ENCODE peak calls at places on chromosomes 1 and 21, in six cellular contexts. M is lower leg skin, Z is AG10803, J is heart left ventricle, W is fibroblast of mammary gland, X is Caco-2. I is an unnamed sample.

GRCh38 chr1:213457733-213458132 is 406.7 kb downstream of the RPS6KC1 start:
- DNase-seq in J (no peak), W (peak; percentile 4), M (no peak), X (no peak), Z (peak; percentile 3), I (no peak)

GRCh38 chr1:111275079-111275478 is 15.6 kb upstream of the CHIA start:
- DNase-seq in J (peak; percentile 52), X (no peak), Z (peak; percentile 95), W (peak; percentile 96), M (peak; percentile 82), I (peak; percentile 69)

GRCh38 chr1:6445062-6445763 is 20.6 kb downstream of the ESPN start:
- DNase-seq in Z (peak; percentile 29), W (peak; percentile 26), J (no peak), X (peak; percentile 62), M (no peak), I (peak; percentile 51)

GRCh38 chr1:46605242-46605641 is 1.2 kb upstream of the MKNK1 start:
- DNase-seq in J (no peak), Z (no peak), X (no peak), M (no peak), W (no peak), I (no peak)

GRCh38 chr1:59408608-59409007 is 111.7 kb downstream of the FGGY start:
- DNase-seq in Z (peak; percentile 49), W (no peak), X (no peak), M (no peak), J (no peak), I (no peak)

GRCh38 chr1:154955039-154955717 is 721 bp downstream of the PBXIP1 start:
- DNase-seq in J (peak; percentile 51), M (no peak), Z (peak; percentile 71), W (peak; percentile 53), X (peak; percentile 55), I (peak; percentile 27)

GRCh38 chr1:114310771-114311251 is 157.1 kb upstream of the SYT6 start:
- DNase-seq in J (no peak), Z (peak; percentile 89), W (peak; percentile 95), M (no peak), X (no peak), I (no peak)

GRCh38 chr1:117674521-117675400 is 68.9 kb downstream of the TENT5C start:
- DNase-seq in W (peak; percentile 64), J (no peak), X (peak; percentile 69), Z (peak; percentile 38), M (no peak), I (peak; percentile 48)

GRCh38 chr21:15895142-15896106 is 165.6 kb downstream of the USP25 start:
- DNase-seq in X (no peak), W (peak; percentile 15), J (no peak), M (no peak), Z (peak; percentile 25), I (no peak)

GRCh38 chr1:63898428-63899220 is 124.8 kb downstream of the ROR1 start:
- DNase-seq in Z (no peak), M (no peak), J (no peak), X (no peak), W (no peak), I (no peak)

GRCh38 chr1:228778946-228779345 is 43.7 kb downstream of the RHOU start:
- DNase-seq in Z (no peak), X (no peak), W (no peak), J (no peak), M (no peak), I (no peak)

GRCh38 chr1:187689137-187689536 is 860.4 kb downstream of the PLA2G4A start:
- DNase-seq in J (no peak), M (no peak), X (no peak), Z (peak; percentile 14), W (peak; percentile 76), I (peak; percentile 34)

GRCh38 chr1:218809625-218810024 is 364.1 kb upstream of the LYPLAL1 start:
- DNase-seq in J (no peak), Z (no peak), W (peak; percentile 39), M (no peak), X (no peak), I (no peak)

GRCh38 chr1:17405898-17406759 is 33.3 kb downstream of the RCC2 start:
- DNase-seq in W (peak; percentile 54), Z (peak; percentile 56), X (peak; percentile 66), M (no peak), J (peak; percentile 54), I (peak; percentile 60)

GRCh38 chr1:218426343-218426657 is 81.2 kb downstream of the TGFB2 start:
- DNase-seq in X (no peak), Z (peak; percentile 49), J (no peak), M (no peak), W (peak; percentile 76), I (peak; percentile 70)

GRCh38 chr1:2187619-2188018 is 7.0 kb downstream of the FAAP20 start:
- DNase-seq in W (no peak), M (no peak), J (no peak), Z (no peak), X (no peak), I (no peak)
- H3K4me3 ChIP-seq in W (no peak overlapping the region), M (no peak overlapping the region), J (no peak overlapping the region), Z (no peak overlapping the region), X (no peak overlapping the region), I (no peak overlapping the region)

DNA sequence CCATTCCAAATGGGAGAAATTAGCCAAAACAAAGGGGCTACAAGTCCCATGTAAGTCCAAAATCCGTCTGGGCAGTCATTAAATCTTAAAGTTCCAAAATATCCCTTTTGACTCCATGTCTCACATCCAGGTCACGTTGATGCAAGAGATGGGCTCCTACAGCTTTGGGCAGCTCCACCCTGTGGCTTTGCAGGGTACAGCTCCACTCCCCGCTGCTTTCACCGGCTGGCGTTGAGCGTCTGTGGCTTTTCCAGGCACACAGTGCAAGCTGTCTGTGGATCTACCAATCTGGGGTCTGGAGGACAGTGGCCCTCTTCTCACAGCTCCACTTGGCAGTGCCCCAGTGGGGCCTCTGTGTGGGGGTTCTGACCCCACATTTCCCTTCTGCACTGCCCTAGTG is 130.2 kb downstream of the TPR start:
- DNase-seq in M (no peak), Z (no peak), W (no peak), X (no peak), J (no peak), I (peak; percentile 19)
- TF ChIP-seq CTCF in M (no peak), Z (peak; percentile 34), W (peak; percentile 24), X (no peak), J (no peak), I (peak; percentile 46)

DNA sequence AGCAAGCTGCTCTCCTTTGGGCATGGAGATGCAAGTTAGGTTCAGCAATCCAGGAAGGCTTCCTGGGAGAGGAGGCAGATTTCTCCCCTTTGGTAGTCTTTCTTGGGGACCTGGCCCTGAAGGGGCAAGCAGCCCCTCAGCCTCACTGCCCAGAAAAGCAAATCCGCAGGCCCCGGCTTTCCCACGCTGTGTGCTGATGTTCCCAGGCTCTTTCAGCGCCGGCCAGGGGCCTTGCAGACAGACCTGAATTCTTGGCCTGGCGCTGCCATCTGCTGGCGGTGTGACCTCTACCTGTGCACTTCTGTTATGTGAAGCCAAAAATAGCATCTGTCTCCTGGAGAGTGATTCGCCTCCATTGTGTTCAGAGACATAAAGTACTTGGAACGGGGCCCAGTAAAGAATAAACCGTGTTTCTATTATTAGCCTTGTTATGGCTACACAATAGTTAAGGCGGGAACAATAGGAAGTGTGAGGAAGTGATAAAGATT is 64.8 kb downstream of the ALPL start:
- DNase-seq in X (peak; percentile 71), M (peak; percentile 48), J (peak; percentile 86), Z (peak; percentile 61), W (peak; percentile 83), I (peak; percentile 82)
- H3K4me3 ChIP-seq in X (no peak overlapping the region), M (no peak overlapping the region), J (no peak overlapping the region), Z (no peak overlapping the region), W (no peak overlapping the region), I (no peak overlapping the region)

GRCh38 chr1:180631197-180631765 is 541 bp upstream of the XPR1 start:
- DNase-seq in X (no peak), J (no peak), M (no peak), Z (no peak), W (no peak), I (no peak)
- TF ChIP-seq CTCF in X (no peak), J (no peak), M (no peak), Z (no peak), W (no peak), I (no peak)

GRCh38 chr1:5200006-5200405 is 545.6 kb downstream of the AJAP1 start:
- DNase-seq in J (no peak), M (no peak), X (no peak), Z (no peak), W (no peak), I (no peak)
- H3K4me3 ChIP-seq in J (no peak overlapping the region), M (no peak overlapping the region), X (no peak overlapping the region), Z (no peak overlapping the region), W (no peak overlapping the region), I (no peak overlapping the region)

GRCh38 chr1:16367258-16367967 is 371 bp downstream of the SZRD1 start:
- DNase-seq in Z (peak; percentile 89), W (peak; percentile 76), M (peak; percentile 83), X (peak; percentile 67), J (peak; percentile 89), I (peak; percentile 86)
- TF ChIP-seq CTCF in Z (peak; percentile 5), W (no peak), M (no peak), X (no peak), J (peak; percentile 24), I (no peak)

GRCh38 chr21:21200103-21200938 is 202.1 kb downstream of the NCAM2 start:
- DNase-seq in X (no peak), Z (peak; percentile 99), M (peak; percentile 43), W (peak; percentile 99), J (peak; percentile 24), I (peak; percentile 58)
- H3K4me3 ChIP-seq in X (no peak overlapping the region), Z (peak overlapping the region; percentile 41), M (no peak overlapping the region), W (no peak overlapping the region), J (peak overlapping the region; percentile 39), I (no peak overlapping the region)

GRCh38 chr1:235328271-235329138 is at the start of gene GGPS1:
- DNase-seq in X (peak; percentile 98), W (peak; percentile 100), M (peak; percentile 98), Z (peak; percentile 100), J (peak; percentile 98), I (peak; percentile 100)
- TF ChIP-seq CTCF in X (no peak), W (peak; percentile 12), M (no peak), Z (peak; percentile 11), J (no peak), I (no peak)

GRCh38 chr1:87805661-87806376 is 477.1 kb downstream of the LMO4 start:
- DNase-seq in J (no peak), X (peak; percentile 76), M (no peak), Z (peak; percentile 49), W (peak; percentile 42), I (peak; percentile 66)
- H3K4me3 ChIP-seq in J (no peak overlapping the region), X (peak overlapping the region; percentile 34), M (no peak overlapping the region), Z (no peak overlapping the region), W (no peak overlapping the region), I (no peak overlapping the region)

I was measured in epithelial cell of esophagus.